ENCODE peak calls at places on chromosomes 7 and 10, in four cellular contexts. L, F, A and S are unnamed samples.

GRCh38 chr7:123633553-123633952 is 22.1 kb upstream of the LMOD2 start:
- DNase-seq in L (no peak), F (no peak), A (no peak), S (peak)

GRCh38 chr7:93375603-93376002 is 143.4 kb downstream of the VPS50 start:
- DNase-seq in L (no peak), F (no peak), A (no peak), S (no peak)

GRCh38 chr7:50591480-50592438 is 26.6 kb upstream of the DDC start:
- DNase-seq in L (peak), F (no peak), A (peak), S (no peak)

GRCh38 chr7:47804767-47805545 is 143.3 kb downstream of the PKD1L1 start:
- DNase-seq in L (no peak), F (no peak), A (no peak), S (no peak)

GRCh38 chr7:138425026-138425425 is 35.0 kb upstream of the TRIM24 start:
- DNase-seq in L (no peak), F (no peak), A (no peak), S (no peak)

GRCh38 chr10:122446668-122447410 is 7.6 kb upstream of the ARMS2 start:
- DNase-seq in L (no peak), F (peak), A (no peak), S (no peak)

GRCh38 chr10:76302491-76302890 is 871.1 kb downstream of the LRMDA start:
- DNase-seq in L (no peak), F (no peak), A (no peak), S (no peak)

GRCh38 chr7:135745702-135746312 is 2.8 kb downstream of the FAM180A start:
- DNase-seq in L (no peak), F (peak), A (no peak), S (no peak)

DNA sequence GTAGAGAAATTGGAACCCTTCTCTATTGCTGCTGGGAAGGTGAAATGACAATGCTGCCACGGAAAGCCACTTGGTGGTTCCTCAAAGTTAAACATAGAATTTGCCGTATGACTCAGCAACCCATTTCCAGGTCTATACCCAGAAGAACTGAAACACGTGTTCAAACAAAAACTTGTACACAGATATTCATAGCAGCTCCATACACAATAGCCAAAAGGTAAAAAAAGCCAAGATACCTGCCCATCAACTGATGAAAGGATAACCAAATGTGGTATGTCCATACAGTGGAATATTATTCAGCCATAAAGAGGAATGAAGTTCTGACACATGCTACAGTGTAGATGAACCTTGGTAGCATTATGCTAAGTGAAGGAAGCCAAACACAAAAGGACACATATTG is 39.1 kb downstream of the LHPP start:
- DNase-seq in L (peak), F (no peak), A (no peak), S (no peak)
- TF ChIP-seq PBX3 in L (no peak), F (no peak), A (no peak), S (no peak)

GRCh38 chr10:3785849-3786290 is 861 bp upstream of the KLF6 start:
- DNase-seq in L (no peak), F (no peak), A (no peak), S (peak)
- TF ChIP-seq PBX3 in L (no peak), F (no peak), A (no peak), S (no peak)

DNA sequence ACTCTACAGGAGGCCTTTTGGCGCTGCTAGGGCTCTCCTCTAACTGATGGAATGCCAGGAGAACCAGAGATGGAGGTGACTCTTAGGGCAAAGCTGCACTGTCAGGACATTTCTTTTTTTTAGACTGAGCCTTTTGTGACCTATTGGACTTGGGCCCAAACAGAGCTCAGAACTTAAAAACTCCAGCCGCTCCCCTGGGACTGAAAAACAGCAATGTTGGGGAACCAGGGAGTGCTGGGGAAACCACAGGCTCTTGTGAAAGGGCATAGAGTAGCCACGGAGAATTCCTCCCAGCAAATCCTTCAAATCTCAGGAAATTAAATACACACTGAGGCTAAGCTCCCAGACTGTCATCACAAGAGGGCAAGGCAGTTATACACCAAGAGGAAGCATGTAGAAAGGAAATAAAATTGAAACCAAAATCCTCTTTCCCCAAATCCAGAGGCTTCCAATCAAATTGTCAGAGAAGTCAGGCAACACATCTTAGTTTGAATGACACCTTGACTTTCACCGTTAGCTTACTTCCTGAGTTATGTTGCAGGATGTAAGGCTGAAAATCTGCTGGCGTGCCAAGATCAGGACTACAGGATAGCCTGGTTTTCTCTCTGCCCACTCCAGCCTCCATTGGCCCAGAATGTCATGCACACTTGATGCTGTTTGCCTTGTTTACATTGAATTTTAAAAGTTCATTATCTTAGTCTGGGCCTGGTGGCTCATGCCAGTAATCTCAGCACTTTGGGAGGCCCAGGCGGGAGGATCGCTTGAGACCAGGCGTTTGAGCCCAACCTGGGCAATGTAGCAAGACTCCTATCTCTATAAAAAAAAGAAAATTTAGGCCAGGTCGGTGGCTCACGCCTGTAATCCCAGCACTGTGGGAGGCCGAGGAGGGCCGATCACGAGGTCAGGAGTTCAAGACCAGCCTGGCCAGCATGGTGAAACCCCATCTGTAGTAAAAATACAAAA is 2.5 kb upstream of the RFC2 start:
- DNase-seq in L (no peak), F (no peak), A (no peak), S (no peak)
- TF ChIP-seq PBX3 in L (no peak), F (no peak), A (no peak), S (no peak)

GRCh38 chr7:87933605-87933952 is 472 bp upstream of the ADAM22 start:
- DNase-seq in L (no peak), F (no peak), A (no peak), S (no peak)

GRCh38 chr7:87935373-87935706 is 1.3 kb downstream of the ADAM22 start:
- DNase-seq in L (no peak), F (no peak), A (no peak), S (no peak)

GRCh38 chr7:87933953-87934698 is at the start of gene ADAM22:
- DNase-seq in L (peak), F (peak), A (peak), S (peak)

GRCh38 chr7:87934699-87935372 is 785 bp downstream of the ADAM22 start:
- DNase-seq in L (no peak), F (no peak), A (no peak), S (peak)
- TF ChIP-seq PBX3 in L (no peak), F (no peak), A (no peak), S (no peak)

DNA sequence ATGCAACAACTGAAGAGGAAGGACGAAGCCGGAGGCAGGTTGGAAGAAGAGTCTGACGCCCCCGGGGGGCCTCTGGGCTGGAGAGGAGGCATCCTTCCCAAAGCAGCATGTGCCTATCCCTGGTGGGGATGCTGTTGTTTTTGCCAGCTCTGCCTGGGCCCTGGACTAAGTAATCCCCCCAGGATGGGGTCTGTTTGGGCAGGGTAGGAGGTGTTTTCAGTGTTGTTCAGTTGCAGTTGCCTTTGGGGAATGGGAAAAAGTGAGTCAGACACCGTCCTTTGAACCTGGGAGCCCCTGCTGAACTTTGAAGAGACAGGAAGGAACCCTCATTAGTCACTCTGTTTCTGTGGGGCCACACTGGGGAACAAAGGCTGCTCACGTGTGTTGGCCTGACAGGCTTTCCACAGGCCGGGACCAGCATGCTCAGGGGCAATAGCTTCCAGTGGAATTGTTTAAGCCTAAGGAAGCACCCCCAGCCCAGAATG is 35.2 kb upstream of the GDF10 start:
- DNase-seq in L (no peak), F (no peak), A (peak), S (no peak)
- TF ChIP-seq PBX3 in L (no peak), F (no peak), A (no peak), S (no peak)

GRCh38 chr10:70053896-70054641 is 1.4 kb downstream of the MACROH2A2 start:
- DNase-seq in L (no peak), F (peak), A (peak), S (peak)

GRCh38 chr10:70051878-70052277 is 768 bp upstream of the MACROH2A2 start:
- DNase-seq in L (no peak), F (no peak), A (no peak), S (no peak)

GRCh38 chr10:70054902-70055301 is 2.3 kb downstream of the MACROH2A2 start:
- DNase-seq in L (no peak), F (no peak), A (no peak), S (no peak)

GRCh38 chr10:70053212-70053895 is 708 bp downstream of the MACROH2A2 start:
- DNase-seq in L (no peak), F (no peak), A (no peak), S (peak)

GRCh38 chr10:70052462-70053211 is at the start of gene MACROH2A2:
- DNase-seq in L (no peak), F (peak), A (peak), S (peak)
- TF ChIP-seq PBX3 in L (no peak), F (no peak), A (no peak), S (no peak)

DNA sequence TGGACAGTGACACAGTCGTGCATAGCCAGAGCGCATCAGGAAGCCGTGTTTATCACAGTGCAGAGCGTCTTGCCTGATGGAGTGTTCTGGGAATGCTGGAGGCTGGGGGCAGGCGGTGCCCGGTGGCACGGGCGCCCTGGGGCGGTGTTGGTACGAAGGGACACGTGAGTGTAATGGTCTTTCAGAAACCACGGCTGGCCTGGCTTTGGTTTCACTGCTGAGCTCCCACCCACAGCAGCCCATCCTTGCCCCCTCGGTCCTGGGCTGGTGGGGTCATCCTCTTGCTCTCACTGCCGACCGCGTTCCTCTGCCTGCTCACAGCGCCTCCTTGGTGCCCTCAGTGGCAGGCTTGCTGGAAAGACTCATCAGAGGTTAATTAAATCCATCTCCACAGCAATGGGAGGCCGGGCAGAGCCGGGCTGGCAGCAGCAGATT is 50.6 kb downstream of the NKX6-2 start:
- DNase-seq in L (no peak), F (no peak), A (no peak), S (peak)
- TF ChIP-seq PBX3 in L (no peak), F (no peak), A (no peak), S (no peak)

DNA sequence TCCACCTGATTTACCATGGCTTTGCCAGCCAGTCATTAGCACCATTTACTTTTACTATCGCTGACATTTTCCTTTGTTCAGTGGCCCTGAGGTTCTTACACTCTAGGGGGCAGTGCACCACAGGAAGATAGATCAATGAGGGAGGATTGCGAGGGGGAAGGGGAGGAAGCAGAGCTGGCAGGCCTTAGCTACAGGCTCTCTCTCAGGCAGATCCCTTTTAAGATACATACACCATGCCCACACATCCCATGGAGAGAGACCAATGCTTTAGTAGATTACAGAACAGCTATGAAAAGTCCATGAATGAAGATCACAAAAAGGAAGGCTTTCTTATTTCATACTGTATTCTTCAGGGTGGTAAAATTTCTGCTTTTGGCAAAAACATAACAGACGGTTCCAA is 47.4 kb downstream of the DENND11 start:
- DNase-seq in L (peak), F (peak), A (peak), S (peak)
- TF ChIP-seq PBX3 in L (no peak), F (no peak), A (no peak), S (no peak)

GRCh38 chr7:151437866-151438516 is 1.9 kb downstream of the CRYGN start:
- DNase-seq in L (no peak), F (no peak), A (no peak), S (no peak)
- TF ChIP-seq PBX3 in L (no peak), F (no peak), A (no peak), S (no peak)

GRCh38 chr7:88109612-88110011 is 110.2 kb downstream of the SRI start:
- DNase-seq in L (no peak), F (no peak), A (no peak), S (no peak)
- TF ChIP-seq PBX3 in L (no peak), F (no peak), A (no peak), S (no peak)